ENCODE peak calls at places on chromosomes 2 and 18, in six cellular contexts. P is HepG2; I is CD4-positive, CD25-positive, alpha-beta regulatory T cell; Q is right lobe of liver; W is OCI-LY7; Z is PC-9. F is an unnamed sample.

GRCh38 chr2:202267495-202267894 is 1.9 kb downstream of the NOP58 start:
- DNase-seq in P (no peak), I (peak; percentile 69), Q (no peak), W (peak; percentile 42), Z (no peak), F (no peak)

GRCh38 chr18:22505136-22505535 is 87.4 kb upstream of the CTAGE1 start:
- DNase-seq in P (no peak), I (no peak), Q (no peak), W (no peak), Z (no peak), F (no peak)

GRCh38 chr2:201827621-201828020 is 21.3 kb downstream of the CDK15 start:
- DNase-seq in P (no peak), I (no peak), Q (no peak), W (no peak), Z (no peak), F (no peak)

GRCh38 chr2:10079931-10080535 is at the start of gene CYS1:
- DNase-seq in P (no peak), I (no peak), Q (no peak), W (peak; percentile 44), Z (peak; percentile 51), F (peak; percentile 10)

GRCh38 chr2:32009479-32010256 is 1.1 kb downstream of the MEMO1 start:
- DNase-seq in P (no peak), I (peak; percentile 59), Q (peak; percentile 75), W (peak; percentile 66), Z (peak; percentile 33), F (peak; percentile 22)

GRCh38 chr2:239425496-239426098 is 24.8 kb upstream of the HDAC4 start:
- DNase-seq in P (no peak), I (no peak), Q (no peak), W (no peak), Z (no peak), F (no peak)

GRCh38 chr2:62672601-62673000 is 32.9 kb upstream of the EHBP1 start:
- DNase-seq in P (peak; percentile 83), I (no peak), Q (no peak), W (no peak), Z (peak; percentile 58), F (no peak)

GRCh38 chr2:230905448-230906430 is 19.3 kb downstream of the GPR55 start:
- DNase-seq in P (peak; percentile 83), I (peak; percentile 89), Q (peak; percentile 46), W (no peak), Z (no peak), F (peak; percentile 86)

GRCh38 chr2:235162544-235163197 is 210.9 kb downstream of the SH3BP4 start:
- DNase-seq in P (no peak), I (no peak), Q (no peak), W (no peak), Z (peak; percentile 7), F (no peak)

GRCh38 chr18:53796042-53796729 is 428.3 kb downstream of the MBD2 start:
- DNase-seq in P (peak; percentile 1), I (no peak), Q (no peak), W (no peak), Z (peak; percentile 2), F (no peak)

GRCh38 chr2:187541086-187542085 is 12.8 kb downstream of the TFPI start:
- DNase-seq in P (peak; percentile 98), I (no peak), Q (no peak), W (no peak), Z (no peak), F (no peak)

GRCh38 chr18:76457475-76457874 is 37.6 kb downstream of the ZNF516 start:
- DNase-seq in P (no peak), I (no peak), Q (no peak), W (no peak), Z (no peak), F (no peak)

GRCh38 chr18:76457957-76458356 is 37.1 kb downstream of the ZNF516 start:
- DNase-seq in P (no peak), I (no peak), Q (no peak), W (no peak), Z (no peak), F (no peak)

GRCh38 chr18:76459687-76460350 is 35.2 kb downstream of the ZNF516 start:
- DNase-seq in P (no peak), I (no peak), Q (no peak), W (no peak), Z (peak; percentile 78), F (no peak)

GRCh38 chr18:76459312-76459686 is 35.7 kb downstream of the ZNF516 start:
- DNase-seq in P (no peak), I (no peak), Q (no peak), W (no peak), Z (no peak), F (peak; percentile 37)

GRCh38 chr18:76458522-76459311 is 36.3 kb downstream of the ZNF516 start:
- DNase-seq in P (no peak), I (no peak), Q (no peak), W (no peak), Z (no peak), F (no peak)
- H3K27ac ChIP-seq in P (no peak overlapping the region), I (no peak overlapping the region), Q (no peak overlapping the region), W (no peak overlapping the region), Z (no peak overlapping the region), F (no peak overlapping the region)

GRCh38 chr2:47145466-47145865 is 9.6 kb downstream of the STPG4 start:
- DNase-seq in P (no peak), I (no peak), Q (no peak), W (no peak), Z (no peak), F (no peak)

GRCh38 chr2:47155091-47155876 is at the start of gene STPG4:
- DNase-seq in P (no peak), I (no peak), Q (no peak), W (no peak), Z (no peak), F (no peak)

GRCh38 chr2:47152803-47153202 is 2.3 kb downstream of the STPG4 start:
- DNase-seq in P (no peak), I (no peak), Q (no peak), W (no peak), Z (no peak), F (no peak)

GRCh38 chr2:47147011-47147410 is 8.1 kb downstream of the STPG4 start:
- DNase-seq in P (no peak), I (no peak), Q (no peak), W (no peak), Z (no peak), F (no peak)

GRCh38 chr2:47150175-47150574 is 4.9 kb downstream of the STPG4 start:
- DNase-seq in P (no peak), I (no peak), Q (no peak), W (no peak), Z (no peak), F (no peak)
- H3K4me1 ChIP-seq in P (peaks cover 8% of the 10 kb centered on the region), I (no peaks in the 10 kb centered on the region), Q (no peaks in the 10 kb centered on the region), W (no peaks in the 10 kb centered on the region), Z (no peaks in the 10 kb centered on the region), F (no peaks in the 10 kb centered on the region)

GRCh38 chr2:36789181-36789804 is 92.8 kb downstream of the VIT start:
- DNase-seq in P (no peak), I (no peak), Q (no peak), W (peak; percentile 10), Z (no peak), F (no peak)
- H3K4me3 ChIP-seq in P (no peak overlapping the region), I (no peak overlapping the region), Q (no peak overlapping the region), W (no peak overlapping the region), Z (no peak overlapping the region), F (no peak overlapping the region)

DNA sequence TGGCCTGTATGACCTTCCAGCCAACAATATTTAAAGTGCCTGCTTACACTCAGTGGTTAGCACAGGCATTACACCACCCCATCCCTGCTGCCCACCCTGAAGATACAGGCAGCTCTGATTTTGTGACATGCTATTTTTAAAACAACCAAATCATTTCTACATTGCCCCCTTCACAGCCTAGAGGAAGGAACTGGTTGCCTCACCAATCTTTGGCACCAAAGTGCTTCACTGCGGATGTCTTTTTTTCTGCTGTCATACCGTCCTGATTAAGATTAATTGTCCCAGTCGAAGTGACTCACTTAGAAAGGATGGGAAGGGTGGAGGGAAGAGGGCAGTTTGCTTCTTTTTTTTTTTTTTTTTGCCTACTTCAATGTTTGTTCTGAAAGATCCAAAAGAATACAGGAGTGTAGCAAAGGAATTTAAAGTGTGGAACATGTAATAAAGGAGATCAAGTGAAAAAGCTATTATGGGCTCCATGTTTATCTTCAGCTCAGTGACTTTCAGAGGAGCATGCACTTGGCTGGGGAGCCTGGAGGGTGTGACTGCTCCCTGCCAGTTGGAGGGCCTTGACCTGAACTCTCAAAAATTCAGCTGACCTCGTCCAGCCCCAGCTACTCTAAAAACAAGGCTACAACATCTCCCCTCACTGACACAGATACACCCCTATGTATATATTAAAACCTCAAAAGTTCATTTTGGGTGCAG is 501.1 kb upstream of the TNP1 start:
- DNase-seq in P (no peak), I (no peak), Q (no peak), W (no peak), Z (peak; percentile 37), F (no peak)
- H3K27ac ChIP-seq in P (no peak overlapping the region), I (no peak overlapping the region), Q (no peak overlapping the region), W (no peak overlapping the region), Z (peak overlapping the region; percentile 55), F (no peak overlapping the region)

DNA sequence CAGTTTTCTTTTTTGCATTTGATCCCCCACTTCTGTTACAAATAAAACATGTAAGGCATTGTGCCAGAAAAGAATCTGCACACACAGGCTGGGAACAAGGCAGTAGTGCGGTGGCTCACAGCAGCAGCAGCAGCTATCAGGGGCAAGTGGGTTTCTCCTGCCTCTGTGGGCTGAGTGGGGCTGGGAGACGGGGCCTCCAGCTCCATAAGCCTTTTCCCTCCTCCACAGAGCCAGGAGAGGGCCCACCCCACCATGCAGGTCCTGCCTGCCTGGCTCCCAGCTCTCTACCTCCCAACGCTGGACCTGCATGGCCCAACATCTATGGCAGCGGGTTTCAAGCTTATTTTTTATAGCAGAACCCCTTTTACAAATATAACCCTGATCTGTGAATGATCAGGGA is 5.2 kb downstream of the ARID5A start:
- DNase-seq in P (no peak), I (no peak), Q (no peak), W (no peak), Z (no peak), F (no peak)
- H3K4me1 ChIP-seq in P (peaks cover 23% of the 10 kb centered on the region), I (peaks cover 79% of the 10 kb centered on the region), Q (no peaks in the 10 kb centered on the region), W (peaks cover 13% of the 10 kb centered on the region), Z (peaks cover 18% of the 10 kb centered on the region), F (peaks cover 77% of the 10 kb centered on the region)

GRCh38 chr2:74504591-74504990 is 2.9 kb downstream of the PCGF1 start:
- DNase-seq in P (no peak), I (no peak), Q (no peak), W (no peak), Z (no peak), F (no peak)
- H3K4me3 ChIP-seq in P (peak overlapping the region; percentile 86), I (no peak overlapping the region), Q (peak overlapping the region; percentile 84), W (no peak overlapping the region), Z (no peak overlapping the region), F (no peak overlapping the region)

GRCh38 chr2:47019991-47020681 is 104.5 kb upstream of the MCFD2 start:
- DNase-seq in P (no peak), I (no peak), Q (no peak), W (no peak), Z (no peak), F (no peak)
- H3K27ac ChIP-seq in P (no peak overlapping the region), I (no peak overlapping the region), Q (no peak overlapping the region), W (no peak overlapping the region), Z (no peak overlapping the region), F (no peak overlapping the region)

F was measured in CD8-positive, alpha-beta T cell.